ENCODE peak calls at places on chromosomes 1 and 21, in seven cellular contexts. Y is H1, M is HepG2, L is SK-N-SH, K is HCT116, I is K562, V is GM12878. G is an unnamed sample.

GRCh38 chr1:9166289-9167235 is 37.7 kb upstream of the GPR157 start:
- DNase-seq in I (no peak), Y (no peak), L (no peak), M (no peak), K (no peak), V (no peak), G (no peak)

GRCh38 chr1:152869808-152870419 is 8.2 kb upstream of the SMCP start:
- DNase-seq in I (peak), L (peak), Y (peak), M (peak), K (peak), V (peak), G (peak)

GRCh38 chr21:28144089-28144488 is 848.6 kb downstream of the LTN1 start:
- DNase-seq in L (no peak), I (no peak), V (no peak), K (no peak), Y (no peak), M (no peak), G (no peak)

GRCh38 chr1:42013881-42014470 is 95.3 kb upstream of the HIVEP3 start:
- DNase-seq in Y (no peak), K (no peak), M (no peak), L (no peak), V (no peak), I (no peak), G (no peak)

GRCh38 chr1:159250817-159251216 is 46.1 kb downstream of the ACKR1 start:
- DNase-seq in K (no peak), I (no peak), Y (peak), M (no peak), V (no peak), L (no peak), G (peak)

GRCh38 chr1:12433323-12434053 is 184.5 kb downstream of the DHRS3 start:
- DNase-seq in K (peak), V (no peak), L (peak), I (peak), M (peak), Y (peak), G (peak)

GRCh38 chr1:245448858-245449534 is 294.2 kb downstream of the KIF26B start:
- DNase-seq in M (no peak), I (no peak), K (no peak), Y (no peak), V (no peak), L (no peak), G (no peak)

GRCh38 chr1:230426246-230427101 is at the start of gene PGBD5:
- DNase-seq in Y (peak), L (peak), I (peak), V (no peak), M (peak), K (no peak), G (peak)

GRCh38 chr1:90773812-90774211 is 56.7 kb upstream of the BARHL2 start:
- DNase-seq in L (no peak), K (no peak), V (no peak), M (no peak), I (no peak), Y (no peak), G (no peak)

GRCh38 chr1:233668725-233669294 is 54.9 kb downstream of the KCNK1 start:
- DNase-seq in L (no peak), K (peak), V (peak), I (peak), Y (no peak), M (no peak), G (no peak)

GRCh38 chr1:171389176-171389575 is 75.2 kb downstream of the FMO4 start:
- DNase-seq in I (no peak), K (no peak), M (no peak), V (no peak), Y (no peak), L (no peak), G (no peak)

GRCh38 chr1:156160000-156160743 is 6.8 kb downstream of the SEMA4A start:
- DNase-seq in M (no peak), I (no peak), K (no peak), L (no peak), V (no peak), Y (no peak), G (no peak)

GRCh38 chr1:167387251-167387910 is 130.9 kb downstream of the CD247 start:
- DNase-seq in K (no peak), V (no peak), I (peak), M (no peak), L (no peak), Y (no peak), G (no peak)

GRCh38 chr1:226201029-226201593 is 14.6 kb upstream of the ACBD3 start:
- DNase-seq in V (no peak), L (no peak), K (peak), I (peak), Y (no peak), M (no peak), G (no peak)

GRCh38 chr1:65890201-65890600 is 97.5 kb downstream of the PDE4B start:
- DNase-seq in V (no peak), I (no peak), Y (no peak), L (no peak), M (no peak), K (no peak), G (no peak)

GRCh38 chr1:185016880-185017279 is 28.5 kb upstream of the RNF2 start:
- DNase-seq in Y (no peak), I (no peak), K (no peak), L (no peak), V (no peak), M (no peak), G (no peak)

GRCh38 chr21:33769057-33769456 is 126.8 kb downstream of the ITSN1 start:
- DNase-seq in Y (no peak), I (no peak), M (no peak), V (no peak), L (no peak), K (no peak), G (no peak)

GRCh38 chr1:8408151-8408839 is 90.4 kb downstream of the SLC45A1 start:
- DNase-seq in M (no peak), Y (no peak), I (no peak), V (no peak), L (no peak), K (no peak), G (no peak)

GRCh38 chr1:86779308-86780191 is 75.2 kb downstream of the SH3GLB1 start:
- DNase-seq in V (no peak), M (no peak), L (no peak), I (peak), Y (no peak), K (no peak), G (no peak)

GRCh38 chr1:20279507-20279906 is 11.2 kb upstream of the VWA5B1 start:
- DNase-seq in M (no peak), V (no peak), K (no peak), L (no peak), Y (no peak), I (no peak), G (no peak)

GRCh38 chr1:27296773-27297214 is 25.2 kb upstream of the TMEM222 start:
- DNase-seq in V (no peak), I (peak), Y (peak), L (peak), K (peak), M (peak), G (no peak)

GRCh38 chr1:241081473-241081872 is 275.5 kb downstream of the RGS7 start:
- DNase-seq in K (no peak), I (no peak), L (no peak), V (no peak), M (no peak), Y (no peak), G (no peak)

GRCh38 chr1:155278689-155279160 is 1.5 kb downstream of the HCN3 start:
- DNase-seq in L (no peak), Y (no peak), I (no peak), M (no peak), K (no peak), V (no peak), G (no peak)

GRCh38 chr1:179742291-179742690 is 800 bp upstream of the FAM163A start:
- DNase-seq in M (no peak), K (no peak), Y (no peak), I (no peak), L (no peak), V (no peak), G (no peak)

GRCh38 chr1:22745675-22746585 is 35.3 kb downstream of the EPHB2 start:
- DNase-seq in M (peak), K (no peak), L (peak), Y (no peak), V (no peak), I (no peak), G (no peak)

GRCh38 chr1:85274969-85275453 is 1.4 kb downstream of the BCL10 start:
- DNase-seq in L (no peak), V (no peak), Y (no peak), I (no peak), M (peak), K (no peak), G (no peak)

GRCh38 chr1:106523448-106523847 is 533.0 kb upstream of the PRMT6 start:
- DNase-seq in Y (no peak), V (no peak), K (no peak), I (no peak), M (no peak), L (no peak), G (no peak)

GRCh38 chr21:16587671-16588379 is 858.0 kb downstream of the USP25 start:
- DNase-seq in V (no peak), M (no peak), K (no peak), I (no peak), L (peak), Y (no peak), G (no peak)

GRCh38 chr1:208420696-208421095 is 176.5 kb upstream of the PLXNA2 start:
- DNase-seq in V (no peak), K (no peak), Y (no peak), M (no peak), L (no peak), I (no peak), G (no peak)

DNA sequence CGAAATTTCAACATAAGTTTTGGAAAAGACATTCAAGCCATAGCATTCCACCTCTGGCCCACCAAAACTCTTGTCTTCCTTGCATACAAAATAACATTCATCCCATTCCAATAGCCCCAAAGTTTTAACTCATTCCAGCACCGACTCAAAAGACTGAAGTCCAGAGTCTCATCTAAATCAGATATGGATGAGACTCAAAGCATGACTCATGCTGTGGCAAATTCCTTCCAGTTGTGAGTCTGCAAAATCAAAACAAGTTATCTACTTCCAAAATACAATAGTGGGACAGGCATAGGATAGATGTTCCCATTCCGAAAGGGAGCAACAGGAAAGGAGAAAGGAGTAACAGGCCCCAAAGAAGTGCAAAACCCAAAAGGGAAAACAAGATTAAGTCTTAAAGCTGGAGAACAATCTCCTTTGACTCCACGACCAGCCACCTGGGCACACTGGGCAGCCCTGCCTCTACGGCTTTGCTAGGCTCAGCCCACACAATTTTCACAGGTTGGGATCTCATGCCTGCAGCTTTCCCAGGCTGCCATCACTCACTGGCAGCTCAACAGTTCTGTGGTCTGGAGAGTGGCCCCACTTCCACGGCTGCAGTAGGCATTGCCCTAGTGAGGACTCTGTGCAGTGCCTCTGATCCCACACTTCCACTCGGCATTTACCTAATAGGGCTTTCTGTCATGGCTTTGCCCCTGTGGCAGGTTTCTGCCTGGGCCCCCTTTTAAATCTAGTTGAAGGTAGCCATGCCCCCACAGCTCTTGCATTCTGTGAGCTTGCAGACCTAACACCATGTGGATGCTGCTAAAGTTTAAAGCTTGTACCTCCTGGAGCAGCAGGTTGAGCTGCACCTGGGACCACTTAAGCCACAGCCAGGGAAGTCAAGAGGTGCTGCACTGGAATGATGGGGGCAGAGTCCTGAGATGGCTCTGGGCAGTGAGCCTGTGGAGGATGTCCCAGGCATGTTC is 51.0 kb downstream of the RUNX3 start:
- DNase-seq in M (peak), K (no peak), L (no peak), I (no peak), Y (peak), V (no peak), G (no peak)
- H3K9ac ChIP-seq in M (no peak), K (no peak), L (no peak), I (no peak), Y (no peak), V (no peak), G (no peak)

GRCh38 chr1:1510912-1511532 is 940 bp upstream of the ATAD3A start:
- DNase-seq in L (peak), Y (no peak), M (peak), V (no peak), K (peak), I (peak), G (no peak)
- TF ChIP-seq YY1 in L (no peak), Y (no peak), M (no peak), V (no peak), K (no peak), I (no peak), G (no peak)

GRCh38 chr1:62314951-62315350 is 4.3 kb downstream of the KANK4 start:
- DNase-seq in L (no peak), M (no peak), V (no peak), K (no peak), I (no peak), Y (no peak), G (no peak)

GRCh38 chr1:62311473-62311943 is 7.7 kb downstream of the KANK4 start:
- DNase-seq in I (no peak), L (no peak), M (no peak), Y (no peak), V (no peak), K (no peak), G (no peak)

GRCh38 chr1:62309906-62310305 is 9.3 kb downstream of the KANK4 start:
- DNase-seq in V (no peak), I (no peak), M (no peak), K (no peak), L (no peak), Y (no peak), G (no peak)

GRCh38 chr1:62315387-62315786 is 3.8 kb downstream of the KANK4 start:
- DNase-seq in Y (no peak), L (no peak), I (no peak), K (no peak), M (no peak), V (no peak), G (no peak)

DNA sequence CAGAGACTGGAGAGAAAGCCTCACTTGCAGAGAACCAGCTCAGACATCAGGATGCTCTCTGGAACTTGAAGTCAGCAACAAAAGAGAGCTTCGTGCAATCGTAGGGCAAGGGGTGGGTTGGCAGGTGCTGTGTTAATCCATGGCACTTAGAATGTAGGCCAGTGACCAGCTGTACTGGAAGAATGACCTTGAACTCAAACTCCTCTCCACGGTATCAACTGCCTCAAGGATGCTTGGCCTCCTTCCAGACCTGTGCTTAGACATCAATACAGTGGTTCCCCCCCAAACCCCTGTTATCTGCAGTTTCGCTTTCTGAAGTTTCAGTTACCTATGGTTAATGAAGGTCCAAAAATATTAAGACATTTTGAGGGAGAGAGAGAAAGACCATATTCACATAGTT is 6.5 kb downstream of the KANK4 start:
- DNase-seq in M (no peak), K (no peak), L (no peak), V (no peak), Y (no peak), I (no peak), G (no peak)
- H3K9ac ChIP-seq in M (no peak), K (no peak), L (no peak), V (no peak), Y (no peak), I (no peak), G (no peak)

GRCh38 chr1:92484472-92485373 is 2.0 kb downstream of the GFI1 start:
- DNase-seq in K (no peak), V (no peak), L (peak), M (no peak), Y (peak), I (no peak), G (no peak)

GRCh38 chr1:92482665-92483441 is 3.9 kb downstream of the GFI1 start:
- DNase-seq in M (no peak), K (no peak), V (no peak), I (no peak), Y (peak), L (peak), G (no peak)

GRCh38 chr1:92484171-92484471 is 2.6 kb downstream of the GFI1 start:
- DNase-seq in K (no peak), I (no peak), Y (no peak), M (no peak), L (peak), V (no peak), G (no peak)

GRCh38 chr1:92482404-92482664 is 4.4 kb downstream of the GFI1 start:
- DNase-seq in V (no peak), Y (no peak), I (no peak), M (no peak), L (no peak), K (no peak), G (no peak)

DNA sequence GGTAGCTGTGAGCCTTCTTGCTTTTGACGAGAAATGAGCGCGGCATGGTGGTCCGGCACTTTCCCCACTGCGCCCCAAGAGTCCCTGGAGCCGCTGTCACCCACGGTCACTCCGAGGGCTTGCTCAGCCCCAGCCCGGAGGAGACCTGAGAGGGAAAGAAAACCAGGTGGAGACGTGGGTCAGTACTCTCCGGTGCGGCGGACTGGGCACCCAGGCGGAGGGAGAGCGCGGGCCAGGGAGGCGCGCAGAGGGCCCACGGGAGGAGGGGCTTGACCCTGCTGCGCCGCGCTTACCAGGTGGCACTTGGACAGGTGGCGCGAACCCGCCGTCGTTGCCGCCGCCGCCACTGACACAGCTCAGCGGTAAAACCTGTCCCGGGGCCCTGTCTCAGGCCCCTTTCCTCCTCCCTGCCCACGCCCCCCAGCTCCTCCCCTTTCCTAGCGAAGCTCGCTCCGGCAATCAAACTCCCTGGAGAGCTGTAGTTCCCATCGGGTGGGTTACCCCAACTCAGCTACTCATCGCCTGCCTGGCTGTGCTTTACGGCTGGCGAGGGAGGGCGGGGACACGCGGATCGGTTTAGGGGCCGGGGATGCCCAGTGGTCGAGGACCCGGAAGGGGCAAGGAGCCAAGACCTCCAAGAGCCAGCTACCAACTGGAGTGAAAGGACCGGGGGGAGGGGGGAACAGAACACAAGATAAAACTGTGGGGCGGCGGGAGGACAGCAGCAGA is 3.1 kb downstream of the GFI1 start:
- DNase-seq in L (peak), M (no peak), Y (peak), K (no peak), I (no peak), V (no peak), G (no peak)
- TF ChIP-seq YY1 in L (no peak), M (no peak), Y (no peak), K (no peak), I (no peak), V (no peak), G (no peak)

GRCh38 chr21:42401820-42402251 is 1.9 kb upstream of the UBASH3A start:
- DNase-seq in Y (no peak), I (no peak), V (no peak), L (no peak), K (no peak), M (no peak), G (no peak)
- H3K9ac ChIP-seq in Y (no peak), I (no peak), V (no peak), L (no peak), K (no peak), M (no peak), G (no peak)

GRCh38 chr1:100265562-100265930 is 470 bp upstream of the RTCA start:
- DNase-seq in V (no peak), K (peak), M (peak), I (peak), Y (no peak), L (no peak), G (no peak)
- TF ChIP-seq YY1 in V (no peak), K (no peak), M (no peak), I (no peak), Y (no peak), L (no peak), G (no peak)

DNA sequence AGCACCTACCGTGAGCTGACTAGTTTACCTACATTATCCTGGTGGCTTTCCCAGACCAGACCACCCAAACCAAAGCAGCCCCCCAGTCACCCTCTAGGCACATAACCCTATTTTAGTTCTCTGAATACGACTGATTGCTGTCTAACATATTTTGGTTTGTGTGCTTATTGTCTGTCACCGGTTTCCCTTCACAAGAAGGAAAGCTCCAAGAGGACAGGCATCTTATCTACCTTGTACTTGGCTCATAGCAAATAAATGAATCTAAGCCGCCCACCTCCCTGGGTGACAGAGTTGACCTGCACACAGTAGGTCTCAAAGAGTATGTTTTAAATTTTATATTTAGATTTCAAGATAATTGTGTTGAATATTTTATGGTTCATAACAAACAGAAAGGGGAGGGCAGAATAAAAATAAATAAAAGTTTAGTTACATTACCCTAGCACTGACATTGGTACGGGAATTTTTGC is 905 bp upstream of the PRDX6 start:
- DNase-seq in L (no peak), M (no peak), I (no peak), K (no peak), Y (no peak), V (no peak), G (no peak)
- H3K9ac ChIP-seq in L (peak), M (peak), I (peak), K (peak), Y (peak), V (peak), G (peak)

G was measured in NT2/D1.